ENCODE peak calls at places on chromosomes 11 and 22, in four cellular contexts. Y, T, L and B are unnamed samples.
A peak's percentile ranks its signal among the peaks of the same experiment; 100 is the strongest.

GRCh38 chr11:2763939-2764338 is 64.1 kb upstream of the KCNQ1OT1 start:
- DNase-seq in Y (no peak), T (no peak), L (no peak), B (no peak)

GRCh38 chr22:35446365-35446764 is 46.4 kb downstream of the MCM5 start:
- DNase-seq in Y (no peak), T (no peak), L (no peak), B (no peak)

GRCh38 chr11:72015511-72016061 is 16.9 kb downstream of the IL18BP start:
- DNase-seq in T (no peak), L (no peak), Y (peak; percentile 49), B (peak; percentile 50)

GRCh38 chr11:15976433-15977045 is 379.8 kb downstream of the SOX6 start:
- DNase-seq in T (no peak), Y (no peak), L (no peak), B (no peak)

GRCh38 chr11:104620991-104621390 is 277.3 kb downstream of the CASP12 start:
- DNase-seq in T (no peak), L (no peak), Y (no peak), B (no peak)

GRCh38 chr11:83361831-83362230 is 75.7 kb upstream of the CCDC90B start:
- DNase-seq in T (no peak), Y (no peak), L (no peak), B (no peak)

GRCh38 chr22:27842994-27843431 is 41.5 kb upstream of the MN1 start:
- DNase-seq in Y (no peak), T (no peak), L (no peak), B (no peak)

GRCh38 chr11:78318733-78319132 is 98.9 kb downstream of the GAB2 start:
- DNase-seq in T (no peak), L (no peak), Y (peak; percentile 63), B (no peak)

GRCh38 chr22:20128902-20129746 is 2.5 kb upstream of the ZDHHC8 start:
- DNase-seq in T (no peak), Y (peak; percentile 50), L (no peak), B (peak; percentile 78)

GRCh38 chr11:128407962-128408361 is 179.4 kb downstream of the ETS1 start:
- DNase-seq in T (no peak), Y (no peak), L (no peak), B (no peak)

GRCh38 chr11:32884770-32885384 is 7.7 kb upstream of the QSER1 start:
- DNase-seq in Y (no peak), T (no peak), L (no peak), B (peak; percentile 60)

GRCh38 chr22:48520888-48521600 is 1306.6 kb downstream of the BRD1 start:
- DNase-seq in T (no peak), L (no peak), Y (no peak), B (no peak)

DNA sequence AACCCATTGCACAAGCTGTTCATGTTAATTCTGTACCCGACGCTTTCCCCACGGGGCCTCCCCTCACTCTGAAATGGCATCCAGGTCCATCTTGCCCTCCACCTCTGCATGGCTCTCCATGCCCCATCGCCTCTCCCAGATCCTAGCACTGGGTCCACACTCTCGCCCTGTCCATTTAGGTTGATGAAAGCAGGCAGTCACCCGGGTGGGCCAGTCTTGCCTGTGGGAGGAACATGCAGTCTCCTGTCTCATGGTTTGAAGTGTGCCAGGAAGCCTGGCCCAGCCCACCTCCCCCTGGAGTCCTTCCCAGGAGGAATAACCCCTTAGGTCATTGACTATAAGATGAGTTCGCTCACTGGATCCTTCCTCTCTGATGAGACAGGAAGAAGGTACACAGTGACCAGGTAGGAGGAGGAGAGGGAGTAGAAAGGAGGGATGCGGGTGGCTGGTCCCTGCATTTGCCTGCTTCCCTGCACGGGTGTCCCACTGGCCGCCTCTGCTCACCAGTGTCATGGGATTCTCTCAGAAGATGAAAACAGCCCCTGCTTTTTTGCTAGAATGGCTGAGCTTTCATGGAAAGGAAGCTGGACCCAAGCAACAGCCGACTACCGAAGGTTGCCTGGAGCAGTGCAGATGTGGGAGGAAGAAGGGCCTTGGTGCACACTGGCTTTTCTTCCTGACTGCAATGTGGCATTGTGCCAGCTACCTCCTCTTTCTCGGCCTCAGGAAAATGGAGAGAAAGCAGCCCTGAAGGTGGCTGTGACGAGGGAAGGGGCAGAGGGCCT is 6.8 kb downstream of the TMEM121B start:
- DNase-seq in L (no peak), Y (no peak), T (no peak), B (no peak)
- H3K4me1 ChIP-seq in L (peaks cover 43% of the 10 kb centered on the region), Y (peaks cover 23% of the 10 kb centered on the region), T (no peaks in the 10 kb centered on the region), B (peaks cover 16% of the 10 kb centered on the region)

GRCh38 chr11:65433657-65434056 is 11.1 kb downstream of the NEAT1 start:
- DNase-seq in L (no peak), Y (no peak), T (no peak), B (no peak)
- H3K4me1 ChIP-seq in L (peaks cover 96% of the 10 kb centered on the region), Y (peaks cover 4% of the 10 kb centered on the region), T (peaks cover 46% of the 10 kb centered on the region), B (peaks cover 18% of the 10 kb centered on the region)

GRCh38 chr11:7575841-7576451 is 62.1 kb downstream of the PPFIBP2 start:
- DNase-seq in Y (no peak), T (no peak), L (no peak), B (no peak)
- H3K4me1 ChIP-seq in Y (peaks cover 35% of the 10 kb centered on the region), T (peaks cover 35% of the 10 kb centered on the region), L (peaks cover 94% of the 10 kb centered on the region), B (peaks cover 81% of the 10 kb centered on the region)

GRCh38 chr11:75773595-75774353 is 5.2 kb downstream of the DGAT2 start:
- DNase-seq in L (peak; percentile 32), T (no peak), Y (no peak), B (no peak)
- H3K4me1 ChIP-seq in L (peaks cover 27% of the 10 kb centered on the region), T (peaks cover 3% of the 10 kb centered on the region), Y (peaks cover 10% of the 10 kb centered on the region), B (peaks cover 23% of the 10 kb centered on the region)

GRCh38 chr11:47014097-47014496 is 77.5 kb downstream of the CSTPP1 start:
- DNase-seq in T (no peak), Y (no peak), L (no peak), B (no peak)
- H3K4me1 ChIP-seq in T (no peaks in the 10 kb centered on the region), Y (peaks cover 9% of the 10 kb centered on the region), L (no peaks in the 10 kb centered on the region), B (no peaks in the 10 kb centered on the region)

DNA sequence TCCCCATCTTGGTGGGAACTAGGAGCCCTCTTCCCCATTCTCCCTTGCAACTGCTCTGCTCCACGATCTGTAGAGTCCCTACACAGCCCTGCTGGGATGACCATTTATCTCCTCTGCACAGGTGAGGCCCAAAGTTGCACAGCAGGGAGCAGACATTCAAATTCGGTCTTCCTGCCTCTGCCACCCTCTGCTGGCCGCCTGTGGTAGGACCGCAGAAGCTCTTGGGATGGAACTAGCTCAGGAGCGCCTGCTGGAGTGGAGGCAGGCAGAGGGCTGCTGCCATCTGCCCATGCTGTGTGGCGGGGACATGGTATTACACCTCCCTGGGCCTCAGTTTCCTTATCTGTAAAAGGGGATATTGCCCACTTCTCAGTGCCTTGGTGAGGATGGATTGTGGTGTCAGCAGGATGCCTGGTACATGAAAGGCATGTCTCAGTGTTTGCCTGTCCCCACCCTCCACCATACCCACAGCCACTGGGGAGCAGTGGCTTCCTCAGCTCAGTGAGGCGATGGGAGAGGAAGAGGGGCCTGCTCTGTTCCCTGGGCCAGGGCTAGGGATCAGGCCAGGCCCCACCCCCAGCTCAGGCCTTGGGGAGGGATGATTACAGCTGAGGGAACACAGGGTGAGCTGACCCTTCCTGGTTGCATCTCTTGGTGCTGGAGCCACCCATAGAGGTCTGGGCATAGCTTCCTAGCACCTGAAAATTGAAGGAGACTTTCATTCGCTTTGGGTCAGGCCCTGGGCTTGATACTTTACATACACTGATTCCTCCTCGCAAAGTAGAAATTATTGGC is 11.3 kb upstream of the OMP start:
- DNase-seq in Y (peak; percentile 87), L (peak; percentile 83), T (peak; percentile 88), B (peak; percentile 93)
- H3K4me1 ChIP-seq in Y (peaks cover 8% of the 10 kb centered on the region), L (no peaks in the 10 kb centered on the region), T (no peaks in the 10 kb centered on the region), B (no peaks in the 10 kb centered on the region)

GRCh38 chr11:3831378-3832239 is 9.2 kb downstream of the RHOG start:
- DNase-seq in Y (no peak), T (peak; percentile 69), L (peak; percentile 74), B (no peak)
- H3K4me1 ChIP-seq in Y (peaks cover 6% of the 10 kb centered on the region), T (peaks cover 34% of the 10 kb centered on the region), L (peaks cover 67% of the 10 kb centered on the region), B (peaks cover 29% of the 10 kb centered on the region)

GRCh38 chr11:46338636-46338987 is 8.7 kb upstream of the DGKZ start:
- DNase-seq in T (no peak), L (no peak), Y (no peak), B (peak; percentile 77)
- H3K4me1 ChIP-seq in T (peaks cover 39% of the 10 kb centered on the region), L (peaks cover 72% of the 10 kb centered on the region), Y (peaks cover 39% of the 10 kb centered on the region), B (peaks cover 78% of the 10 kb centered on the region)

DNA sequence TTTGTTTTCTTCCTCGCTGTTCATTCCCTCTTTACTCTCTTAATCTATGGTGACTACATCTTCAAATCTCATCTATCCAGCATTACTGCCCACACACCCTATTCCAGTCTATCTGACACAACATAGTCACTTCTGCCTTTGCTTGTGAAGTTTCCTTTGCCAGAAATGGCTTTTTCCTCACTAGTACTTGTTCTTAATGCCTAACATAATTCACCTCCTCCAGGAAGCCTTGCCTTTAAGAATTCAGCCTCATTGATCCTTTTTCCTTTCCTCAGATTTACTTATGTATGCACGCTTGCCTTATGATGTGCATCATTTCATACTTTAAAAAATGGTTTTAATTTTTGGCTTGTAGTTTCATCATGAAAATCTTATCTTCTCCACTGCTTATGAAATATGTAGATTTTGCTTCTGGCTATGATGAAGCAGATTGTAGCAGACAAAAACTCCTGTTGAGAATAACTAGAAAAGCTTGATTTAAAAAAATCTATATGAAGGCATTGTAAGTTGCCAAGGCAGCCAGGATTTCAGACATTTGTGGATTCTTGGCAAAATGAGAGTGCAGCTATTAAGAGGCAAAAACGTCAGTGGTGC is 31.7 kb downstream of the RNF169 start:
- DNase-seq in Y (no peak), T (no peak), L (no peak), B (no peak)
- H3K4me1 ChIP-seq in Y (no peaks in the 10 kb centered on the region), T (no peaks in the 10 kb centered on the region), L (peaks cover 42% of the 10 kb centered on the region), B (no peaks in the 10 kb centered on the region)

DNA sequence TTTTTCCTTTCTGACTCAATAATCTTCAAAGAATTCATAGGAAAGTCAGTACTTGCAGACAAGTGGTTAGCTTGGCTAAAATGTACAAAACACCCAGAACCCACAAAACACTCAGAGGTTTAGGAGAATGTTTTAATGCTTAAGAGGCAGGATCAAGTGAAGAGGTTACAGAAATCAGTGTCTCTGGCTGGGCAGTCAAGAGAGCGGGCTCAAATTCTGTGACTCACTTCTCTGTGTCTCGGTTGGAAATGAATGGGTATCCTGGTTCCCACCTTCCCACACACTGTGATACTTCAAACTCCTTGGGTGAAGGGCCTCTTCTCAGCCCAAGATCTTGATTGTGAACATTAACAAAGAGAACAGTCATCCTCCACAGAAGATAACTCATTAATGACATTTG is 3.8 kb downstream of the MPEG1 start:
- DNase-seq in T (no peak), L (no peak), Y (no peak), B (no peak)
- H3K4me1 ChIP-seq in T (no peaks in the 10 kb centered on the region), L (peaks cover 24% of the 10 kb centered on the region), Y (no peaks in the 10 kb centered on the region), B (peaks cover 4% of the 10 kb centered on the region)